ENCODE peak calls at places on chromosomes 4 and X, in ten cellular contexts. One of them, this sample, is unnamed.

GRCh38 chr4:52091811-52092210 is 40.7 kb downstream of the SPATA18 start:
- DNase-seq in fibroblast of the aortic adventitia: peak; percentile 31
- DNase-seq in GM12865: no peak
- DNase-seq in mammary epithelial cell: no peak
- DNase-seq in HL-60: no peak
- DNase-seq in fibroblast of mammary gland: peak; percentile 44
- DNase-seq in neural progenitor cell: no peak
- DNase-seq in BJ: no peak
- DNase-seq in AG09309: no peak
- DNase-seq in lower leg skin: no peak
- DNase-seq in this sample: no peak

GRCh38 chr4:36590343-36590742 is 308.9 kb downstream of the DTHD1 start:
- DNase-seq in fibroblast of the aortic adventitia: no peak
- DNase-seq in lower leg skin: no peak
- DNase-seq in HL-60: no peak
- DNase-seq in neural progenitor cell: no peak
- DNase-seq in mammary epithelial cell: no peak
- DNase-seq in fibroblast of mammary gland: no peak
- DNase-seq in AG09309: no peak
- DNase-seq in GM12865: no peak
- DNase-seq in BJ: no peak
- DNase-seq in this sample: no peak

GRCh38 chrX:107730298-107730655 is 45.3 kb downstream of the TSC22D3 start:
- DNase-seq in HL-60: no peak
- DNase-seq in AG09309: no peak
- DNase-seq in GM12865: no peak
- DNase-seq in lower leg skin: no peak
- DNase-seq in neural progenitor cell: peak; percentile 52
- DNase-seq in BJ: no peak
- DNase-seq in fibroblast of the aortic adventitia: no peak
- DNase-seq in mammary epithelial cell: no peak
- DNase-seq in fibroblast of mammary gland: no peak
- DNase-seq in this sample: no peak

GRCh38 chr4:6779667-6780565 is 2.6 kb upstream of the KIAA0232 start:
- DNase-seq in neural progenitor cell: peak; percentile 72
- DNase-seq in AG09309: no peak
- DNase-seq in BJ: no peak
- DNase-seq in mammary epithelial cell: no peak
- DNase-seq in GM12865: no peak
- DNase-seq in fibroblast of mammary gland: peak; percentile 26
- DNase-seq in lower leg skin: no peak
- DNase-seq in fibroblast of the aortic adventitia: no peak
- DNase-seq in HL-60: peak; percentile 73
- DNase-seq in this sample: peak; percentile 72

GRCh38 chr4:56863441-56864129 is 42.1 kb upstream of the SPINK2 start:
- DNase-seq in mammary epithelial cell: peak; percentile 48
- DNase-seq in BJ: no peak
- DNase-seq in fibroblast of mammary gland: peak; percentile 11
- DNase-seq in lower leg skin: no peak
- DNase-seq in fibroblast of the aortic adventitia: no peak
- DNase-seq in AG09309: no peak
- DNase-seq in HL-60: peak; percentile 43
- DNase-seq in neural progenitor cell: no peak
- DNase-seq in GM12865: peak; percentile 42
- DNase-seq in this sample: no peak

GRCh38 chr4:94278777-94279176 is 63.9 kb downstream of the HPGDS start:
- DNase-seq in neural progenitor cell: no peak
- DNase-seq in GM12865: no peak
- DNase-seq in BJ: no peak
- DNase-seq in mammary epithelial cell: no peak
- DNase-seq in fibroblast of mammary gland: no peak
- DNase-seq in lower leg skin: no peak
- DNase-seq in HL-60: no peak
- DNase-seq in AG09309: no peak
- DNase-seq in fibroblast of the aortic adventitia: no peak
- DNase-seq in this sample: no peak

GRCh38 chr4:4625488-4625887 is 83.6 kb upstream of the STX18 start:
- DNase-seq in mammary epithelial cell: no peak
- DNase-seq in lower leg skin: peak; percentile 66
- DNase-seq in neural progenitor cell: no peak
- DNase-seq in fibroblast of mammary gland: peak; percentile 92
- DNase-seq in fibroblast of the aortic adventitia: peak; percentile 44
- DNase-seq in BJ: peak; percentile 100
- DNase-seq in AG09309: peak; percentile 77
- DNase-seq in HL-60: no peak
- DNase-seq in GM12865: no peak
- DNase-seq in this sample: no peak

GRCh38 chrX:16870861-16871584 is 861 bp upstream of the RBBP7 start:
- DNase-seq in BJ: no peak
- DNase-seq in HL-60: peak; percentile 53
- DNase-seq in fibroblast of mammary gland: no peak
- DNase-seq in AG09309: no peak
- DNase-seq in GM12865: peak; percentile 36
- DNase-seq in neural progenitor cell: peak; percentile 85
- DNase-seq in fibroblast of the aortic adventitia: no peak
- DNase-seq in mammary epithelial cell: no peak
- DNase-seq in lower leg skin: peak; percentile 13
- DNase-seq in this sample: no peak

GRCh38 chr4:186018261-186018660 is 50.7 kb upstream of the TLR3 start:
- DNase-seq in HL-60: no peak
- DNase-seq in BJ: no peak
- DNase-seq in fibroblast of mammary gland: no peak
- DNase-seq in neural progenitor cell: no peak
- DNase-seq in GM12865: no peak
- DNase-seq in fibroblast of the aortic adventitia: no peak
- DNase-seq in AG09309: no peak
- DNase-seq in mammary epithelial cell: no peak
- DNase-seq in lower leg skin: no peak
- DNase-seq in this sample: no peak

GRCh38 chrX:117327306-117327705 is 789.3 kb downstream of the KLHL13 start:
- DNase-seq in GM12865: no peak
- DNase-seq in fibroblast of the aortic adventitia: no peak
- DNase-seq in fibroblast of mammary gland: no peak
- DNase-seq in AG09309: no peak
- DNase-seq in neural progenitor cell: no peak
- DNase-seq in lower leg skin: no peak
- DNase-seq in mammary epithelial cell: no peak
- DNase-seq in BJ: no peak
- DNase-seq in HL-60: no peak
- DNase-seq in this sample: no peak

GRCh38 chr4:76571274-76571673 is 136.2 kb downstream of the SHROOM3 start:
- DNase-seq in HL-60: no peak
- DNase-seq in fibroblast of mammary gland: no peak
- DNase-seq in lower leg skin: no peak
- DNase-seq in mammary epithelial cell: no peak
- DNase-seq in AG09309: no peak
- DNase-seq in BJ: no peak
- DNase-seq in fibroblast of the aortic adventitia: no peak
- DNase-seq in GM12865: no peak
- DNase-seq in neural progenitor cell: no peak
- DNase-seq in this sample: peak; percentile 98

GRCh38 chr4:153787156-153787555 is 1.7 kb downstream of the SFRP2 start:
- DNase-seq in fibroblast of the aortic adventitia: no peak
- DNase-seq in fibroblast of mammary gland: peak; percentile 55
- DNase-seq in HL-60: no peak
- DNase-seq in neural progenitor cell: peak; percentile 52
- DNase-seq in GM12865: no peak
- DNase-seq in BJ: no peak
- DNase-seq in AG09309: no peak
- DNase-seq in mammary epithelial cell: no peak
- DNase-seq in lower leg skin: no peak
- DNase-seq in this sample: no peak

DNA sequence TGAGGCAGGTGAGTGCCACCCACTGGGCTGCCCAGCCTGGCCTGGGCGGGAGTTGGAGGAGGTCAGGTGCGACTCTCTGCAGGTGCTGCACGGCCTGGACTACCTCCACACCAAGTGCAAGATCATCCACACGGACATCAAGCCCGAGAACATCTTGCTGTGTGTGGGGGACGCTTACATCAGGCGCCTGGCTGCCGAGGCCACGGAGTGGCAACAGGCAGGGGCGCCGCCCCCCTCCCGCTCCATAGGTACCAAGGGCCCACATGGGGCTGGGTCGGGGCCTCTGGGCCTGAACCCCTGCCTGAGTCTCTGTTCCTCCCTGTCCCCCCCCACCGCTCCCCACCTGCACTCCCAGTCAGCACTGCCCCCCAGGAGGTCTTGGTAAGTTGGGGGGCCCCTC is 2.0 kb downstream of the SRPK3 start:
- DNase-seq in mammary epithelial cell: no peak
- DNase-seq in lower leg skin: no peak
- DNase-seq in GM12865: no peak
- DNase-seq in fibroblast of mammary gland: no peak
- DNase-seq in AG09309: no peak
- DNase-seq in neural progenitor cell: no peak
- DNase-seq in BJ: no peak
- DNase-seq in fibroblast of the aortic adventitia: no peak
- DNase-seq in HL-60: no peak
- DNase-seq in this sample: no peak
- H3K4me3 ChIP-seq in mammary epithelial cell: no peak overlapping the region
- H3K4me3 ChIP-seq in lower leg skin: no peak overlapping the region
- H3K4me3 ChIP-seq in GM12865: no peak overlapping the region
- H3K4me3 ChIP-seq in fibroblast of mammary gland: no peak overlapping the region
- H3K4me3 ChIP-seq in AG09309: no peak overlapping the region
- H3K4me3 ChIP-seq in neural progenitor cell: no peak overlapping the region
- H3K4me3 ChIP-seq in BJ: no peak overlapping the region
- H3K4me3 ChIP-seq in fibroblast of the aortic adventitia: no peak overlapping the region
- H3K4me3 ChIP-seq in HL-60: no peak overlapping the region
- H3K4me3 ChIP-seq in this sample: no peak overlapping the region

GRCh38 chrX:23742174-23742692 is 843 bp downstream of the ACOT9 start:
- DNase-seq in fibroblast of mammary gland: peak; percentile 64
- DNase-seq in GM12865: peak; percentile 35
- DNase-seq in AG09309: peak; percentile 55
- DNase-seq in fibroblast of the aortic adventitia: peak; percentile 80
- DNase-seq in mammary epithelial cell: peak; percentile 59
- DNase-seq in neural progenitor cell: peak; percentile 36
- DNase-seq in HL-60: no peak
- DNase-seq in lower leg skin: peak; percentile 43
- DNase-seq in BJ: peak; percentile 25
- DNase-seq in this sample: peak; percentile 65

GRCh38 chrX:23737413-23737812 is 5.7 kb downstream of the ACOT9 start:
- DNase-seq in lower leg skin: no peak
- DNase-seq in fibroblast of mammary gland: peak; percentile 47
- DNase-seq in BJ: no peak
- DNase-seq in fibroblast of the aortic adventitia: peak; percentile 22
- DNase-seq in HL-60: no peak
- DNase-seq in AG09309: no peak
- DNase-seq in GM12865: peak; percentile 2
- DNase-seq in neural progenitor cell: no peak
- DNase-seq in mammary epithelial cell: no peak
- DNase-seq in this sample: no peak

GRCh38 chrX:23745786-23746185 is 2.7 kb upstream of the ACOT9 start:
- DNase-seq in AG09309: no peak
- DNase-seq in HL-60: no peak
- DNase-seq in fibroblast of the aortic adventitia: no peak
- DNase-seq in lower leg skin: no peak
- DNase-seq in GM12865: peak; percentile 7
- DNase-seq in fibroblast of mammary gland: no peak
- DNase-seq in neural progenitor cell: no peak
- DNase-seq in BJ: no peak
- DNase-seq in mammary epithelial cell: no peak
- DNase-seq in this sample: no peak

GRCh38 chrX:23742693-23743622 is at the start of gene ACOT9:
- DNase-seq in neural progenitor cell: peak; percentile 92
- DNase-seq in mammary epithelial cell: peak; percentile 81
- DNase-seq in GM12865: peak; percentile 92
- DNase-seq in AG09309: peak; percentile 74
- DNase-seq in HL-60: peak; percentile 85
- DNase-seq in lower leg skin: peak; percentile 87
- DNase-seq in fibroblast of mammary gland: peak; percentile 95
- DNase-seq in BJ: peak; percentile 75
- DNase-seq in fibroblast of the aortic adventitia: peak; percentile 95
- DNase-seq in this sample: peak; percentile 91
- TF ChIP-seq CTCF in neural progenitor cell: no peak
- TF ChIP-seq CTCF in mammary epithelial cell: no peak
- TF ChIP-seq CTCF in GM12865: no peak
- TF ChIP-seq CTCF in AG09309: no peak
- TF ChIP-seq CTCF in HL-60: no peak
- TF ChIP-seq CTCF in lower leg skin: no peak
- TF ChIP-seq CTCF in fibroblast of mammary gland: no peak
- TF ChIP-seq CTCF in BJ: no peak
- TF ChIP-seq CTCF in fibroblast of the aortic adventitia: no peak
- TF ChIP-seq CTCF in this sample: no peak

DNA sequence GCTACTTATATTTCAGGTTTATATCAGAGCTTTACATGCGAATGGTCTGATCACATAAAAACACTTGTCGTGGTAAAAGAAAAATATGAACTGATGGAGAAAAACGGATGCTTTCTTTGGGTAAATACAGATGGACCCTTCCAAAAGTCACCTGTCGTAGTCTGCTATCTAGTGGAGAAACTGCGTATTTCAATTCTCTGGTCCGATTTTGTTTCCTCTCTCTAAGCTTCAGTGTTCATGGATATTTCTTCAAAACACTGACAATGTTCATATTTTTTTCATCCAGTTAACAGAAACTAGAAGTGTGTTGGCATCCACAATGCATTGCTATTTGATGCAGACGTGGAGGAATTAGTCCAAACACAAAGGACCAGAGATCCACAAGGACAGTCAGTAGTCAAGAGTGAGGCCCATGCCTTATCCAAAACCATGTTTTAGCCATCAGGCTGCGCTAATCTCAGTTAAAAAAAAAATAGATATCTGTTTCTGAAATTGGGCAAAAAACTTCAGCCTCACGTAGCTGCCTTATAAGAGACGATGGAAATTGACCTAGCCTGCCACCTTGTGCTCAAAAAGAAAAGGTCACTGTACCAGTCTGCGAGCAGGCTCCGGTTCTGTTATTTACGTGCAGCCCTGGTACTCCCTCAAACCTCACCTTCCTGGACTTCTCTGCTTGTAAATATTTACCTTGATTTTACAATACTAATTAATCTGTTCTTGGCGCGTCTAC is 16.0 kb downstream of the MEPE start:
- DNase-seq in HL-60: peak; percentile 53
- DNase-seq in GM12865: peak; percentile 63
- DNase-seq in mammary epithelial cell: peak; percentile 33
- DNase-seq in fibroblast of mammary gland: peak; percentile 73
- DNase-seq in BJ: no peak
- DNase-seq in neural progenitor cell: peak; percentile 71
- DNase-seq in fibroblast of the aortic adventitia: peak; percentile 83
- DNase-seq in lower leg skin: peak; percentile 35
- DNase-seq in AG09309: peak; percentile 28
- DNase-seq in this sample: peak; percentile 87
- H3K4me3 ChIP-seq in HL-60: no peak overlapping the region
- H3K4me3 ChIP-seq in GM12865: no peak overlapping the region
- H3K4me3 ChIP-seq in mammary epithelial cell: no peak overlapping the region
- H3K4me3 ChIP-seq in fibroblast of mammary gland: no peak overlapping the region
- H3K4me3 ChIP-seq in BJ: no peak overlapping the region
- H3K4me3 ChIP-seq in neural progenitor cell: peak overlapping the region; percentile 48
- H3K4me3 ChIP-seq in fibroblast of the aortic adventitia: peak overlapping the region; percentile 38
- H3K4me3 ChIP-seq in lower leg skin: no peak overlapping the region
- H3K4me3 ChIP-seq in AG09309: no peak overlapping the region
- H3K4me3 ChIP-seq in this sample: peak overlapping the region; percentile 32

DNA sequence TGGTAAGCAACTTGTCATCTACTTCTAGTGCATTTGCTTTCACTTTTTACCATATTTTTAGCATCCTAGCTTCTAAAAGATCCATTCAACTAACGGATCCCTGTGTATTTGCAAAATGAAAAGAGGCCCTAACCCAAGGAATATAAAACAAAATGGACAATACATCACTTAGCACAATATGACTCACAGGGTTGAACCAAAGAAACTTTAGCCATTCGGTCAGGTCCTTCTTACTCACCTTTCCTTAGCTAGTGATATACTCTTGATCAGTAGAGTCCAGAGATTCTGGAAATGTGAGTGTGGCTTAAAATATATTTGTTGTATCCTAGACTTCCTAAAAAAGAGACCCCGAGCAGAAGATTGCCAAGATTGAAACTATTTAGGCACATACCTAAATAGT is 19.5 kb downstream of the TMPRSS11E start:
- DNase-seq in mammary epithelial cell: peak; percentile 75
- DNase-seq in fibroblast of the aortic adventitia: peak; percentile 4
- DNase-seq in neural progenitor cell: no peak
- DNase-seq in fibroblast of mammary gland: peak; percentile 68
- DNase-seq in lower leg skin: no peak
- DNase-seq in GM12865: no peak
- DNase-seq in BJ: no peak
- DNase-seq in HL-60: no peak
- DNase-seq in AG09309: no peak
- DNase-seq in this sample: no peak
- TF ChIP-seq CTCF in mammary epithelial cell: no peak
- TF ChIP-seq CTCF in fibroblast of the aortic adventitia: no peak
- TF ChIP-seq CTCF in neural progenitor cell: no peak
- TF ChIP-seq CTCF in fibroblast of mammary gland: no peak
- TF ChIP-seq CTCF in lower leg skin: no peak
- TF ChIP-seq CTCF in GM12865: no peak
- TF ChIP-seq CTCF in BJ: no peak
- TF ChIP-seq CTCF in HL-60: no peak
- TF ChIP-seq CTCF in AG09309: no peak
- TF ChIP-seq CTCF in this sample: no peak

This sample was measured in LNCaP clone FGC.